ENCODE peak calls at places on chromosomes 4 and X, in four cellular contexts. S, K, U and D are unnamed samples. For H3K4me1, the result is how much of the 10 kb centered on the place peaks cover.

GRCh38 chrX:129318375-129318774 is 204.9 kb downstream of the SMARCA1 start:
- DNase-seq in K (no peak), S (no peak), U (no peak), D (no peak)

GRCh38 chrX:139784788-139785187 is 76.8 kb upstream of the MCF2 start:
- DNase-seq in U (no peak), S (no peak), K (no peak), D (no peak)

GRCh38 chrX:10393241-10393640 is 227.1 kb downstream of the MID1 start:
- DNase-seq in S (no peak), U (no peak), K (no peak), D (no peak)

GRCh38 chr4:48483006-48483776 is at the start of gene SLC10A4:
- DNase-seq in K (no peak), U (no peak), S (no peak), D (no peak)

GRCh38 chrX:126170715-126171114 is 4.6 kb upstream of the DCAF12L2 start:
- DNase-seq in U (no peak), S (no peak), K (no peak), D (no peak)

GRCh38 chrX:69995400-69996101 is 54.2 kb downstream of the AWAT2 start:
- DNase-seq in U (no peak), S (no peak), K (no peak), D (no peak)

GRCh38 chr4:8419222-8420041 is 21.1 kb downstream of the ACOX3 start:
- DNase-seq in S (no peak), U (no peak), K (no peak), D (no peak)

GRCh38 chrX:19094654-19095053 is 27.6 kb downstream of the ADGRG2 start:
- DNase-seq in S (no peak), U (no peak), K (no peak), D (no peak)

GRCh38 chrX:17527135-17527701 is 152.2 kb downstream of the NHS start:
- DNase-seq in K (peak), S (no peak), U (no peak), D (no peak)

GRCh38 chr4:6913350-6913749 is 3.7 kb downstream of the TBC1D14 start:
- DNase-seq in S (no peak), U (no peak), K (no peak), D (no peak)

GRCh38 chr4:100984901-100985300 is 362.4 kb downstream of the PPP3CA start:
- DNase-seq in K (no peak), U (no peak), S (no peak), D (no peak)

GRCh38 chr4:76212851-76213414 is 691 bp downstream of the SCARB2 start:
- DNase-seq in K (no peak), S (peak), U (peak), D (no peak)

GRCh38 chr4:176622251-176622968 is 170.3 kb downstream of the VEGFC start:
- DNase-seq in K (no peak), U (no peak), S (no peak), D (no peak)

GRCh38 chrX:4091046-4091760 is 377.8 kb upstream of the PRKX start:
- DNase-seq in K (no peak), U (no peak), S (no peak), D (no peak)

GRCh38 chr4:14916554-14917304 is 85.6 kb upstream of the CPEB2 start:
- DNase-seq in S (no peak), U (no peak), K (no peak), D (no peak)

GRCh38 chr4:27357283-27357682 is 496.6 kb downstream of the STIM2 start:
- DNase-seq in K (no peak), S (no peak), U (no peak), D (no peak)

GRCh38 chr4:6200011-6200921 is at the start of gene JAKMIP1:
- DNase-seq in S (peak), U (peak), K (peak), D (no peak)

GRCh38 chr4:107977966-107978705 is 11.6 kb upstream of the HADH start:
- DNase-seq in S (no peak), K (no peak), U (no peak), D (no peak)

GRCh38 chr4:173174184-173175156 is 5.9 kb downstream of the GALNT7 start:
- DNase-seq in K (no peak), U (no peak), S (no peak), D (no peak)
- H3K4me1 ChIP-seq in K (under half), U (under half), S (under half), D (under half)

GRCh38 chr4:41158756-41159155 is 55.6 kb downstream of the APBB2 start:
- DNase-seq in K (no peak), U (no peak), S (no peak), D (no peak)
- H3K4me1 ChIP-seq in K (under half), U (under half), S (under half), D (under half)

GRCh38 chr4:138192113-138192512 is 50.0 kb downstream of the SLC7A11 start:
- DNase-seq in K (peak), U (no peak), S (no peak), D (no peak)
- H3K4me1 ChIP-seq in K (under half), U (under half), S (under half), D (under half)

GRCh38 chrX:42028113-42028512 is 104.8 kb upstream of the CASK start:
- DNase-seq in K (no peak), S (no peak), U (no peak), D (no peak)

GRCh38 chrX:42022158-42022557 is 98.8 kb upstream of the CASK start:
- DNase-seq in S (no peak), U (no peak), K (no peak), D (no peak)

GRCh38 chrX:42023122-42023521 is 99.8 kb upstream of the CASK start:
- DNase-seq in S (no peak), K (no peak), U (no peak), D (no peak)

GRCh38 chrX:42025861-42026260 is 102.5 kb upstream of the CASK start:
- DNase-seq in U (no peak), S (no peak), K (no peak), D (no peak)

GRCh38 chrX:42027367-42028025 is 104.1 kb upstream of the CASK start:
- DNase-seq in U (no peak), K (no peak), S (no peak), D (no peak)
- H3K4me1 ChIP-seq in U (under half), K (under half), S (under half), D (under half)